ENCODE peak calls at places on chromosomes 16 and 17, in seven cellular contexts. B, L, I, O, M, F and Z are unnamed samples. For H3K36me3, the result is how much of the 10 kb centered on the place peaks cover.

GRCh38 chr16:51140112-51140511 is 11.0 kb downstream of the SALL1 start:
- DNase-seq in B (no peak), L (no peak), I (no peak), O (no peak), M (no peak), F (no peak), Z (no peak)

GRCh38 chr16:58417600-58417999 is 25.3 kb downstream of the GINS3 start:
- DNase-seq in B (no peak), L (no peak), I (peak), O (no peak), M (no peak), F (no peak), Z (no peak)

GRCh38 chr17:40936976-40937375 is 470 bp downstream of the KRT23 start:
- DNase-seq in B (no peak), L (no peak), I (no peak), O (no peak), M (no peak), F (no peak), Z (no peak)

GRCh38 chr17:43125133-43125966 is at the start of gene BRCA1:
- DNase-seq in B (peak), L (peak), I (peak), O (peak), M (peak), F (peak), Z (peak)

GRCh38 chr16:89168381-89169189 is 3.0 kb upstream of the CDH15 start:
- DNase-seq in B (no peak), L (no peak), I (peak), O (no peak), M (no peak), F (no peak), Z (no peak)

GRCh38 chr17:6611231-6611630 is 29.3 kb downstream of the KIAA0753 start:
- DNase-seq in B (no peak), L (no peak), I (no peak), O (no peak), M (no peak), F (no peak), Z (no peak)

GRCh38 chr16:65739518-65739917 is 617.7 kb upstream of the CDH11 start:
- DNase-seq in B (no peak), L (no peak), I (peak), O (no peak), M (no peak), F (no peak), Z (no peak)

GRCh38 chr17:82611140-82612058 is 36.8 kb downstream of the WDR45B start:
- DNase-seq in B (no peak), L (peak), I (peak), O (no peak), M (no peak), F (peak), Z (no peak)

GRCh38 chr17:8693328-8693727 is 51.3 kb downstream of the CCDC42 start:
- DNase-seq in B (peak), L (no peak), I (no peak), O (no peak), M (no peak), F (no peak), Z (no peak)

GRCh38 chr17:65670667-65671371 is 109.4 kb upstream of the AXIN2 start:
- DNase-seq in B (no peak), L (no peak), I (no peak), O (no peak), M (no peak), F (no peak), Z (no peak)

GRCh38 chr16:58885528-58886170 is 151.5 kb upstream of the GOT2 start:
- DNase-seq in B (no peak), L (no peak), I (no peak), O (no peak), M (no peak), F (no peak), Z (no peak)

GRCh38 chr16:3256146-3256875 is at the start of gene MEFV:
- DNase-seq in B (no peak), L (no peak), I (no peak), O (no peak), M (no peak), F (no peak), Z (no peak)

GRCh38 chr17:82984751-82985435 is 94.5 kb upstream of the METRNL start:
- DNase-seq in B (no peak), L (no peak), I (no peak), O (no peak), M (no peak), F (no peak), Z (no peak)

GRCh38 chr17:49849711-49850610 is 2.1 kb upstream of the TAC4 start:
- DNase-seq in B (no peak), L (no peak), I (no peak), O (no peak), M (no peak), F (no peak), Z (no peak)

GRCh38 chr16:89924298-89924924 is 1.3 kb downstream of the TUBB3 start:
- DNase-seq in B (no peak), L (no peak), I (peak), O (no peak), M (no peak), F (peak), Z (no peak)

DNA sequence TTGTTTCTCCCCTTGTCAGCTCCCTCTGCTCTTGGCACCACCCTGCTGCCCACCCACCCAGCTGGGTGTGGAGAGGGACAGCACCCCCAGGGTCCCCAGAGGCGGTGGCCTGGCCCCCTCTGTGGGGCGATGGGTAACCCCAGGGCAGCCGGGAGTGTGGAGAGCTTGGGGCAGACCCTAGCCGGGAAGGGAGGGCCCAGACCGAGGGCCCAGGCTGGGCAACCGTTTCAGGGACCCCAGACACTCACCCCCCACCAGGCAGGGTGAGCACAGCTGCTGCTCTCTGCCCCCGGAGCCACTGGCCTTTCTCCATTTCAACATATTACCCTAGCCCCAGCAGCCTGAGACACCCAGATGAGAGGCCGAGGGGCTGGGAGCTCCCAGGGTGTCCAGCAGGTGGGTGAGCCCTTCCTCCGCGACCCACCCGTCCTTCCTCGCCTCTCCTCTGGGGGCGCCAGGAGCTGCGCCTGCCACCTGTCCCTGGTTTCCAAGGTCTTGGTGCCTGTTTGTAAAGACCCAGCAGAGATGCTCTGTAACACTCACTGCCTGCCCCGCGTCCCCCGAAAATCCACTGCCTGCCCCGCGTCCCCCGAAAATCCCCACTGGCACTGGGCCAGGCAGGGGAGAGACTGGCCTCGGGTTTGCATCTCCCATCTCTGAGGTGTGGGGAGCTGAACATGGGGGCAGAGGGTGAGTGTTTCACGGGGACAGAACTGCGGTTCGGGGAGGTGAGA is 45.4 kb downstream of the BAHCC1 start:
- DNase-seq in B (no peak), L (no peak), I (peak), O (no peak), M (no peak), F (no peak), Z (no peak)
- H3K4me3 ChIP-seq in B (no peak), L (no peak), I (no peak), O (no peak), M (no peak), F (no peak), Z (no peak)

DNA sequence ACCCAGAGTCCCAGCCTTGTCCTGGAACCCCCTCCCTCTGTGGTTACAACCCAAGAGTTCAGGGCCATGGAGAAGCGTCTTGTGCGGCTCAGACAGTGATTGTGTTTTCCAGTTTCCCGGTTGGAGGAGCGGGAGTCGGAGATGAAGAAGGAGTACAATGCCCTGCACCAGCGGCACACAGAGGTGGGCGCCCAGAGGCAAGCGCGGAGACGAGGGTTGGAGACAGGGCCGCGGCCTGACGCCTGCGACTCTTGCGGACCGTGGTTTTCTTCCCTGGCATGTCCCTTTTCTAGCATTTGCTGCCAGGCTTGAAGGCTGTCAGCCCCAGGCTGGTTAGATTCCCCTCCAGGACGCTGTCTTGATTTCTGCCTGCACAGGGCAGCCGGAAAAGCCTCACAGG is 23.0 kb downstream of the MAPK8IP3 start:
- DNase-seq in B (no peak), L (no peak), I (no peak), O (no peak), M (no peak), F (no peak), Z (no peak)
- H3K36me3 ChIP-seq in B (half or more), L (under half), I (half or more), O (under half), M (half or more), F (under half), Z (under half)

GRCh38 chr16:13392341-13392740 is 490.9 kb downstream of the SHISA9 start:
- DNase-seq in B (no peak), L (no peak), I (peak), O (no peak), M (no peak), F (no peak), Z (no peak)
- TF ChIP-seq CTCF in B (no peak), L (no peak), I (peak), O (no peak), M (no peak), F (no peak), Z (no peak)

GRCh38 chr17:63476494-63476856 is 386 bp upstream of the ACE start:
- DNase-seq in B (no peak), L (no peak), I (peak), O (no peak), M (no peak), F (peak), Z (no peak)
- H3K4me3 ChIP-seq in B (peak), L (peak), I (peak), O (peak), M (peak), F (no peak), Z (peak)

GRCh38 chr17:17179371-17179827 is 26.7 kb downstream of the PLD6 start:
- DNase-seq in B (no peak), L (no peak), I (no peak), O (no peak), M (no peak), F (no peak), Z (no peak)

GRCh38 chr17:17180141-17180603 is 26.0 kb downstream of the PLD6 start:
- DNase-seq in B (no peak), L (no peak), I (no peak), O (no peak), M (no peak), F (no peak), Z (no peak)

GRCh38 chr17:17182601-17183136 is 23.5 kb downstream of the PLD6 start:
- DNase-seq in B (no peak), L (no peak), I (no peak), O (no peak), M (no peak), F (no peak), Z (no peak)

GRCh38 chr17:17181666-17182600 is 24.2 kb downstream of the PLD6 start:
- DNase-seq in B (no peak), L (no peak), I (peak), O (no peak), M (no peak), F (no peak), Z (no peak)

GRCh38 chr17:17180741-17181525 is 25.2 kb downstream of the PLD6 start:
- DNase-seq in B (no peak), L (no peak), I (no peak), O (no peak), M (no peak), F (no peak), Z (no peak)
- H3K36me3 ChIP-seq in B (half or more), L (under half), I (under half), O (half or more), M (half or more), F (under half), Z (half or more)